ENCODE peak calls at places on chromosomes 4 and X, in seven cellular contexts. U is Panc1, H is mesothelial cell of epicardium, R is SK-N-SH, V is ovary, A is nucleus accumbens, W is hepatic stellate cell. E is an unnamed sample.

GRCh38 chrX:101210630-101211029 is 9.0 kb upstream of the DRP2 start:
- DNase-seq in U (no peak), H (no peak), R (no peak), V (no peak), A (no peak), W (no peak), E (no peak)

GRCh38 chr4:37383579-37384229 is 139.2 kb downstream of the NWD2 start:
- DNase-seq in U (peak), H (no peak), R (peak), V (no peak), A (no peak), W (peak), E (no peak)

GRCh38 chrX:145190801-145191389 is 56.4 kb upstream of the SPANXN1 start:
- DNase-seq in U (no peak), H (no peak), R (peak), V (no peak), A (no peak), W (no peak), E (no peak)

GRCh38 chrX:13721819-13722527 is 12.4 kb downstream of the TRAPPC2 start:
- DNase-seq in U (no peak), H (no peak), R (no peak), V (no peak), A (no peak), W (no peak), E (no peak)

GRCh38 chr4:184812651-184813181 is 13.1 kb downstream of the ACSL1 start:
- DNase-seq in U (no peak), H (no peak), R (no peak), V (no peak), A (no peak), W (no peak), E (no peak)

GRCh38 chr4:153499005-153499404 is 32.8 kb downstream of the TMEM131L start:
- DNase-seq in U (no peak), H (no peak), R (no peak), V (peak), A (no peak), W (no peak), E (peak)

GRCh38 chr4:174156239-174156826 is 127.1 kb downstream of the FBXO8 start:
- DNase-seq in U (peak), H (no peak), R (peak), V (no peak), A (no peak), W (no peak), E (no peak)

GRCh38 chrX:69022430-69022829 is 142.8 kb downstream of the PJA1 start:
- DNase-seq in U (no peak), H (no peak), R (no peak), V (no peak), A (no peak), W (no peak), E (no peak)

GRCh38 chr4:26485684-26486083 is 4.6 kb downstream of the CCKAR start:
- DNase-seq in U (no peak), H (no peak), R (no peak), V (no peak), A (no peak), W (no peak), E (no peak)

GRCh38 chr4:98801259-98801725 is 127.6 kb downstream of the EIF4E start:
- DNase-seq in U (no peak), H (no peak), R (no peak), V (no peak), A (peak), W (no peak), E (no peak)

GRCh38 chr4:54228563-54229501 is at the start of gene PDGFRA:
- DNase-seq in U (no peak), H (peak), R (peak), V (peak), A (no peak), W (peak), E (peak)

GRCh38 chr4:1051472-1051871 is 40.0 kb downstream of the FGFRL1 start:
- DNase-seq in U (no peak), H (no peak), R (no peak), V (peak), A (no peak), W (no peak), E (no peak)

GRCh38 chr4:16329132-16329796 is 103.0 kb upstream of the TAPT1 start:
- DNase-seq in U (no peak), H (no peak), R (no peak), V (no peak), A (no peak), W (peak), E (no peak)

GRCh38 chrX:123291623-123292022 is 107.5 kb downstream of the GRIA3 start:
- DNase-seq in U (no peak), H (no peak), R (peak), V (no peak), A (no peak), W (no peak), E (no peak)

GRCh38 chr4:1234811-1235292 is 14.1 kb downstream of the CTBP1 start:
- DNase-seq in U (no peak), H (no peak), R (no peak), V (peak), A (no peak), W (no peak), E (peak)

GRCh38 chr4:22739933-22740332 is 47.2 kb downstream of the GBA3 start:
- DNase-seq in U (no peak), H (no peak), R (no peak), V (no peak), A (no peak), W (no peak), E (no peak)

GRCh38 chrX:15686818-15687685 is 22.4 kb upstream of the CLTRN start:
- DNase-seq in U (no peak), H (no peak), R (peak), V (no peak), A (peak), W (peak), E (no peak)

GRCh38 chr4:73740353-73740778 is at the start of gene CXCL8:
- DNase-seq in U (peak), H (no peak), R (no peak), V (peak), A (no peak), W (peak), E (no peak)

GRCh38 chr4:53767503-53767902 is 176.2 kb upstream of the LNX1 start:
- DNase-seq in U (no peak), H (no peak), R (no peak), V (no peak), A (no peak), W (no peak), E (no peak)

GRCh38 chrX:87299563-87300160 is 217.9 kb upstream of the KLHL4 start:
- DNase-seq in U (no peak), H (no peak), R (no peak), V (no peak), A (no peak), W (no peak), E (no peak)

GRCh38 chrX:121823406-121823805 is 776.0 kb downstream of the GLUD2 start:
- DNase-seq in U (no peak), H (no peak), R (no peak), V (no peak), A (no peak), W (no peak), E (no peak)

GRCh38 chrX:30065226-30065625 is 150.1 kb upstream of the MAGEB2 start:
- DNase-seq in U (no peak), H (no peak), R (no peak), V (no peak), A (no peak), W (peak), E (no peak)

GRCh38 chr4:186265683-186266648 is at the start of gene F11:
- DNase-seq in U (no peak), H (no peak), R (no peak), V (no peak), A (no peak), W (no peak), E (no peak)

GRCh38 chr4:121168865-121169281 is 4.8 kb upstream of the TNIP3 start:
- DNase-seq in U (no peak), H (no peak), R (no peak), V (no peak), A (no peak), W (no peak), E (no peak)

GRCh38 chr4:84578540-84579409 is 4.2 kb upstream of the CDS1 start:
- DNase-seq in U (peak), H (no peak), R (peak), V (no peak), A (no peak), W (peak), E (no peak)

GRCh38 chr4:128394778-128395177 is 107.2 kb upstream of the PGRMC2 start:
- DNase-seq in U (no peak), H (no peak), R (no peak), V (no peak), A (no peak), W (no peak), E (no peak)

GRCh38 chrX:78102100-78102499 is 1.9 kb upstream of the PGK1 start:
- DNase-seq in U (no peak), H (no peak), R (no peak), V (no peak), A (no peak), W (no peak), E (no peak)

E was measured in aorta.